ENCODE peak calls at places on chromosome 1, in six cellular contexts. C is IMR-90, R is astrocyte of the cerebellum, M is MM.1S, G is fibroblast of the aortic adventitia, Y is kidney epithelial cell. H is an unnamed sample.

GRCh38 chr1:245587435-245588105 is 432.8 kb downstream of the KIF26B start:
- DNase-seq in C (no peak), M (no peak), R (no peak), Y (no peak), G (peak; percentile 29), H (peak; percentile 28)

GRCh38 chr1:94543003-94543402 is 1.4 kb upstream of the F3 start:
- DNase-seq in C (peak; percentile 69), M (no peak), R (peak; percentile 54), Y (no peak), G (peak; percentile 49), H (peak; percentile 82)

GRCh38 chr1:201450721-201451291 is 18.2 kb downstream of the PHLDA3 start:
- DNase-seq in C (peak; percentile 89), R (peak; percentile 20), M (no peak), G (peak; percentile 91), Y (no peak), H (peak; percentile 84)

GRCh38 chr1:78237364-78237916 is 191.7 kb downstream of the GIPC2 start:
- DNase-seq in M (no peak), G (no peak), C (no peak), R (no peak), Y (no peak), H (no peak)

GRCh38 chr1:86394416-86394815 is 1.7 kb downstream of the ODF2L start:
- DNase-seq in M (no peak), R (no peak), C (peak; percentile 49), G (peak; percentile 51), Y (no peak), H (no peak)

GRCh38 chr1:184684285-184685077 is 70.2 kb downstream of the EDEM3 start:
- DNase-seq in G (peak; percentile 24), R (no peak), Y (no peak), C (no peak), M (no peak), H (no peak)

GRCh38 chr1:29746076-29746665 is 509.8 kb downstream of the PTPRU start:
- DNase-seq in C (no peak), R (no peak), G (no peak), M (no peak), Y (no peak), H (no peak)

GRCh38 chr1:46188295-46189030 is 9.8 kb downstream of the POMGNT1 start:
- DNase-seq in M (no peak), Y (no peak), C (no peak), R (no peak), G (peak; percentile 39), H (no peak)

GRCh38 chr1:116763787-116764465 is 9.7 kb downstream of the CD2 start:
- DNase-seq in G (no peak), R (no peak), M (peak; percentile 31), C (no peak), Y (no peak), H (no peak)

GRCh38 chr1:38735651-38736161 is 123.9 kb downstream of the RRAGC start:
- DNase-seq in Y (no peak), C (peak; percentile 81), G (peak; percentile 35), R (peak; percentile 16), M (no peak), H (peak; percentile 88)

GRCh38 chr1:48498096-48498791 is 26.2 kb upstream of the SPATA6 start:
- DNase-seq in Y (no peak), M (peak; percentile 65), C (peak; percentile 70), R (peak; percentile 44), G (peak; percentile 79), H (peak; percentile 71)

GRCh38 chr1:243343970-243344749 is 88.3 kb downstream of the SDCCAG8 start:
- DNase-seq in R (peak; percentile 19), Y (peak; percentile 25), M (peak; percentile 75), G (peak; percentile 58), C (peak; percentile 40), H (peak; percentile 48)

GRCh38 chr1:93675931-93676330 is 5.7 kb downstream of the BCAR3 start:
- DNase-seq in G (peak; percentile 61), C (no peak), R (no peak), Y (no peak), M (no peak), H (peak; percentile 34)

GRCh38 chr1:156640842-156641706 is 843 bp upstream of the BCAN start:
- DNase-seq in C (no peak), G (no peak), M (no peak), Y (no peak), R (no peak), H (no peak)
- H3K4me3 ChIP-seq in C (no peak overlapping the region), G (no peak overlapping the region), M (no peak overlapping the region), Y (no peak overlapping the region), R (no peak overlapping the region), H (no peak overlapping the region)

GRCh38 chr1:6210606-6211355 is 4.9 kb downstream of the RNF207 start:
- DNase-seq in C (no peak), Y (no peak), G (no peak), M (no peak), R (no peak), H (no peak)

GRCh38 chr1:6211731-6212130 is 5.8 kb downstream of the RNF207 start:
- DNase-seq in C (no peak), R (no peak), G (no peak), Y (no peak), M (no peak), H (no peak)

GRCh38 chr1:6208723-6209660 is 3.1 kb downstream of the RNF207 start:
- DNase-seq in C (peak; percentile 42), Y (no peak), M (no peak), G (no peak), R (no peak), H (peak; percentile 38)

GRCh38 chr1:6207921-6208320 is 2.0 kb downstream of the RNF207 start:
- DNase-seq in Y (no peak), G (no peak), C (no peak), M (no peak), R (no peak), H (no peak)

DNA sequence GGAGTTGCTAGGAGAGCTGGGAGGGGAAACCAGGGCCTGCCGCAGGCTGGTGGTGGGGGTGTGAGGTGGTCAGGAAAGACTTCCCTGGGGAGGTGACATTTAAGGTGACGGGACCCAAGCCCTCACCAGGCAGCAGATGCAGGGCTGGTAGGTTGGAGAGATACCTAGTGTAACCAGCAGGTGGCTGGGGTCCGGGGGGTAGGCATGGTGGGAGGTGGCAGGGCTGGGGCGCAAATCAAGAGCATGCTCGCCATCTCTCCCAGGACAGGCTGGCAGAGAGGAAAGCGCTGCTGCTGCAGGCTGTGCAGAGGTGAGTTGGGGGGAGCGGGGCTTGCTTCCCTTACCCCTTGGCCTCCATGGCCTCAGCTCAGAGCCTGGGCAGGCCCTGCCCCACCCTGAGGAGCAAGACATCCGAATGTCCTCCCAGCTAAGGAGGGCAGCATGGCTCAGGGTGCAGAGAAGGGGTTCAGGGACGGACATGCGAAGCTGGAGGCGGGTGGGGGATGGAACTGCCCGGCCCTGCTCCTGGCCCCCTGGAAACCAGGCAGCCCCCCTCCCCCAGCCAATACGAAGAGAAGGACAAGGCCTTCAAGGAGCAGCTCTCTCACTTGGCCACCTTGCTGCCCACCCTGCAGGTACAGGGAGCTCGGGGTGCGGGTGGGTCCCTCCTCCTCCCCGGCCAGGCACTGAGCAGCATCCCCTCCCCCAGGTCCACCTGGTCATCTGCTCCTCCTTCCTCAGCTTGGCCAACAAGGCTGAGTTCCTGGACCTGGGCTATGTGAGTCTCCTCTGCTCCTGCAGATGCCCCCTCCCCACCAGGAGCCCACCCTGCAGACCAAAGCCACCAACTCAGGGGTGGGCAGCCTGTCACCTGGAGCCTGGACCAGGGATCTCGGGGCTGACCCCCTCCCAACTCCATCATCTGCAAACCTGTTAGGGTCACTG is 4.0 kb downstream of the RNF207 start:
- DNase-seq in Y (no peak), G (no peak), M (no peak), C (no peak), R (no peak), H (no peak)
- TF ChIP-seq CTCF in Y (peak; percentile 26), G (peak; percentile 26), M (peak; percentile 19), C (peak; percentile 4), R (no peak), H (peak; percentile 11)

GRCh38 chr1:228275154-228275434 is 67.2 kb downstream of the OBSCN start:
- DNase-seq in M (no peak), G (no peak), Y (no peak), R (no peak), C (no peak), H (no peak)
- H3K4me3 ChIP-seq in M (peak overlapping the region; percentile 58), G (peak overlapping the region; percentile 72), Y (peak overlapping the region; percentile 36), R (peak overlapping the region; percentile 49), C (peak overlapping the region; percentile 78), H (peak overlapping the region; percentile 67)

DNA sequence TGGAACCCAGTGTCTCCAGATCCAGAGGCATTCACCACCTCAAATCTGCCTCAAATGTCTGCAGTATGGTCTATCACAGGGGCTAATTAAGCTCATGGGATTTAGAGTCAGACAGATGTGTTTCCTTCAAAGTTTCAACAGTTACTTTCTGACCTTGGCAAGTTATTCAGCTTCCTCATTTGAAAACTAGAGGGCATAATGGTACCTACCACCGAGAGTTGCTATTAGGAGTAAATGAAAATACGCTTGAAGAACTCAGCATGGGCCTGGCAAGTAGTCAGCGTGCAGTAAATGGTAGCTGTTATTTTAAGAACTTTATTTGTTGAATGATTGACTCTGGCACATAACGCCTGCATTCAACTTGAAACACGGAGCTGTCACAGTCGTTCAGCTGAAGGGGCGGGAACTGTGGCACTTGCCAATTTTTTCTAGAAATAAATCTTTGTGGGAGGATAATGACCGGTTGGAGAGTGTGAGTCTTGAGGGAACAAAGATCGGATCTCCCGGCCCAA is 1.2 kb upstream of the CAP1 start:
- DNase-seq in R (peak; percentile 20), Y (no peak), G (no peak), C (peak; percentile 37), M (peak; percentile 62), H (no peak)
- TF ChIP-seq CTCF in R (peak; percentile 12), Y (peak; percentile 21), G (no peak), C (no peak), M (peak; percentile 33), H (no peak)